ENCODE peak calls at places on chromosomes 6 and 20, in eight cellular contexts. One of them, this sample, is unnamed.

GRCh38 chr20:18689557-18689956 is 101.7 kb downstream of the DTD1 start:
- DNase-seq in lower lobe of right lung: no peak
- DNase-seq in dorsolateral prefrontal cortex: no peak
- DNase-seq in sigmoid colon: no peak
- DNase-seq in uterus: no peak
- DNase-seq in left ventricle myocardium inferior: no peak
- DNase-seq in HFF-Myc: no peak
- DNase-seq in SK-N-SH: no peak
- DNase-seq in this sample: no peak

GRCh38 chr6:167882244-167882643 is 55.5 kb downstream of the AFDN start:
- DNase-seq in lower lobe of right lung: no peak
- DNase-seq in dorsolateral prefrontal cortex: no peak
- DNase-seq in sigmoid colon: no peak
- DNase-seq in uterus: no peak
- DNase-seq in left ventricle myocardium inferior: no peak
- DNase-seq in HFF-Myc: no peak
- DNase-seq in SK-N-SH: no peak
- DNase-seq in this sample: no peak

GRCh38 chr20:764255-764654 is 4.0 kb downstream of the SLC52A3 start:
- DNase-seq in lower lobe of right lung: no peak
- DNase-seq in dorsolateral prefrontal cortex: no peak
- DNase-seq in sigmoid colon: no peak
- DNase-seq in uterus: no peak
- DNase-seq in left ventricle myocardium inferior: no peak
- DNase-seq in HFF-Myc: no peak
- DNase-seq in SK-N-SH: no peak
- DNase-seq in this sample: no peak

GRCh38 chr6:20400476-20401402 is 940 bp upstream of the E2F3 start:
- DNase-seq in lower lobe of right lung: peak
- DNase-seq in dorsolateral prefrontal cortex: peak
- DNase-seq in sigmoid colon: peak
- DNase-seq in uterus: peak
- DNase-seq in left ventricle myocardium inferior: peak
- DNase-seq in HFF-Myc: no peak
- DNase-seq in SK-N-SH: peak
- DNase-seq in this sample: no peak

GRCh38 chr20:22921595-22922421 is 113.3 kb upstream of the SSTR4 start:
- DNase-seq in lower lobe of right lung: no peak
- DNase-seq in dorsolateral prefrontal cortex: no peak
- DNase-seq in sigmoid colon: no peak
- DNase-seq in uterus: no peak
- DNase-seq in left ventricle myocardium inferior: no peak
- DNase-seq in HFF-Myc: peak
- DNase-seq in SK-N-SH: no peak
- DNase-seq in this sample: peak

GRCh38 chr20:5221078-5221430 is 94.2 kb downstream of the CDS2 start:
- DNase-seq in lower lobe of right lung: no peak
- DNase-seq in dorsolateral prefrontal cortex: no peak
- DNase-seq in sigmoid colon: no peak
- DNase-seq in uterus: no peak
- DNase-seq in left ventricle myocardium inferior: no peak
- DNase-seq in HFF-Myc: no peak
- DNase-seq in SK-N-SH: no peak
- DNase-seq in this sample: no peak

GRCh38 chr6:149060985-149061760 is 256.3 kb upstream of the TAB2 start:
- DNase-seq in lower lobe of right lung: no peak
- DNase-seq in dorsolateral prefrontal cortex: no peak
- DNase-seq in sigmoid colon: no peak
- DNase-seq in uterus: no peak
- DNase-seq in left ventricle myocardium inferior: no peak
- DNase-seq in HFF-Myc: peak
- DNase-seq in SK-N-SH: peak
- DNase-seq in this sample: no peak

GRCh38 chr6:2713473-2714358 is 37.0 kb downstream of the MYLK4 start:
- DNase-seq in lower lobe of right lung: no peak
- DNase-seq in dorsolateral prefrontal cortex: no peak
- DNase-seq in sigmoid colon: no peak
- DNase-seq in uterus: no peak
- DNase-seq in left ventricle myocardium inferior: no peak
- DNase-seq in HFF-Myc: peak
- DNase-seq in SK-N-SH: no peak
- DNase-seq in this sample: peak

GRCh38 chr6:14390805-14391204 is 273.2 kb downstream of the CD83 start:
- DNase-seq in lower lobe of right lung: no peak
- DNase-seq in dorsolateral prefrontal cortex: no peak
- DNase-seq in sigmoid colon: no peak
- DNase-seq in uterus: no peak
- DNase-seq in left ventricle myocardium inferior: no peak
- DNase-seq in HFF-Myc: no peak
- DNase-seq in SK-N-SH: no peak
- DNase-seq in this sample: no peak

GRCh38 chr6:111777357-111777756 is 95.9 kb downstream of the FYN start:
- DNase-seq in lower lobe of right lung: no peak
- DNase-seq in dorsolateral prefrontal cortex: no peak
- DNase-seq in sigmoid colon: no peak
- DNase-seq in uterus: no peak
- DNase-seq in left ventricle myocardium inferior: no peak
- DNase-seq in HFF-Myc: no peak
- DNase-seq in SK-N-SH: no peak
- DNase-seq in this sample: no peak

GRCh38 chr6:39287601-39288000 is 26.6 kb downstream of the KCNK17 start:
- DNase-seq in lower lobe of right lung: no peak
- DNase-seq in dorsolateral prefrontal cortex: no peak
- DNase-seq in sigmoid colon: no peak
- DNase-seq in uterus: no peak
- DNase-seq in left ventricle myocardium inferior: no peak
- DNase-seq in HFF-Myc: no peak
- DNase-seq in SK-N-SH: no peak
- DNase-seq in this sample: no peak

GRCh38 chr6:139650941-139651340 is 276.5 kb upstream of the CITED2 start:
- DNase-seq in lower lobe of right lung: no peak
- DNase-seq in dorsolateral prefrontal cortex: no peak
- DNase-seq in sigmoid colon: no peak
- DNase-seq in uterus: no peak
- DNase-seq in left ventricle myocardium inferior: no peak
- DNase-seq in HFF-Myc: no peak
- DNase-seq in SK-N-SH: peak
- DNase-seq in this sample: no peak

GRCh38 chr6:5995705-5996686 is 10.7 kb downstream of the NRN1 start:
- DNase-seq in lower lobe of right lung: peak
- DNase-seq in dorsolateral prefrontal cortex: peak
- DNase-seq in sigmoid colon: peak
- DNase-seq in uterus: peak
- DNase-seq in left ventricle myocardium inferior: peak
- DNase-seq in HFF-Myc: no peak
- DNase-seq in SK-N-SH: peak
- DNase-seq in this sample: no peak
- H3K4me3 ChIP-seq in lower lobe of right lung: peak
- H3K4me3 ChIP-seq in dorsolateral prefrontal cortex: peak
- H3K4me3 ChIP-seq in sigmoid colon: peak
- H3K4me3 ChIP-seq in uterus: peak
- H3K4me3 ChIP-seq in left ventricle myocardium inferior: peak
- H3K4me3 ChIP-seq in HFF-Myc: peak
- H3K4me3 ChIP-seq in SK-N-SH: peak
- H3K4me3 ChIP-seq in this sample: peak

GRCh38 chr20:16752901-16753300 is 4.7 kb downstream of the OTOR start:
- DNase-seq in lower lobe of right lung: no peak
- DNase-seq in dorsolateral prefrontal cortex: no peak
- DNase-seq in sigmoid colon: no peak
- DNase-seq in uterus: no peak
- DNase-seq in left ventricle myocardium inferior: no peak
- DNase-seq in HFF-Myc: no peak
- DNase-seq in SK-N-SH: no peak
- DNase-seq in this sample: no peak

GRCh38 chr20:16747291-16747811 is 807 bp upstream of the OTOR start:
- DNase-seq in lower lobe of right lung: no peak
- DNase-seq in dorsolateral prefrontal cortex: no peak
- DNase-seq in sigmoid colon: no peak
- DNase-seq in uterus: no peak
- DNase-seq in left ventricle myocardium inferior: no peak
- DNase-seq in HFF-Myc: no peak
- DNase-seq in SK-N-SH: no peak
- DNase-seq in this sample: no peak

GRCh38 chr20:16752082-16752481 is 3.9 kb downstream of the OTOR start:
- DNase-seq in lower lobe of right lung: no peak
- DNase-seq in dorsolateral prefrontal cortex: no peak
- DNase-seq in sigmoid colon: no peak
- DNase-seq in uterus: no peak
- DNase-seq in left ventricle myocardium inferior: no peak
- DNase-seq in HFF-Myc: no peak
- DNase-seq in SK-N-SH: no peak
- DNase-seq in this sample: no peak

GRCh38 chr20:16748058-16748457 is at the start of gene OTOR:
- DNase-seq in lower lobe of right lung: no peak
- DNase-seq in dorsolateral prefrontal cortex: no peak
- DNase-seq in sigmoid colon: no peak
- DNase-seq in uterus: no peak
- DNase-seq in left ventricle myocardium inferior: no peak
- DNase-seq in HFF-Myc: no peak
- DNase-seq in SK-N-SH: peak
- DNase-seq in this sample: no peak

GRCh38 chr20:16749573-16749972 is 1.4 kb downstream of the OTOR start:
- DNase-seq in lower lobe of right lung: no peak
- DNase-seq in dorsolateral prefrontal cortex: no peak
- DNase-seq in sigmoid colon: no peak
- DNase-seq in uterus: no peak
- DNase-seq in left ventricle myocardium inferior: no peak
- DNase-seq in HFF-Myc: no peak
- DNase-seq in SK-N-SH: no peak
- DNase-seq in this sample: no peak
- TF ChIP-seq CTCF in lower lobe of right lung: no peak
- TF ChIP-seq CTCF in dorsolateral prefrontal cortex: no peak
- TF ChIP-seq CTCF in sigmoid colon: no peak
- TF ChIP-seq CTCF in uterus: no peak
- TF ChIP-seq CTCF in left ventricle myocardium inferior: no peak
- TF ChIP-seq CTCF in HFF-Myc: peak
- TF ChIP-seq CTCF in SK-N-SH: no peak
- TF ChIP-seq CTCF in this sample: peak

DNA sequence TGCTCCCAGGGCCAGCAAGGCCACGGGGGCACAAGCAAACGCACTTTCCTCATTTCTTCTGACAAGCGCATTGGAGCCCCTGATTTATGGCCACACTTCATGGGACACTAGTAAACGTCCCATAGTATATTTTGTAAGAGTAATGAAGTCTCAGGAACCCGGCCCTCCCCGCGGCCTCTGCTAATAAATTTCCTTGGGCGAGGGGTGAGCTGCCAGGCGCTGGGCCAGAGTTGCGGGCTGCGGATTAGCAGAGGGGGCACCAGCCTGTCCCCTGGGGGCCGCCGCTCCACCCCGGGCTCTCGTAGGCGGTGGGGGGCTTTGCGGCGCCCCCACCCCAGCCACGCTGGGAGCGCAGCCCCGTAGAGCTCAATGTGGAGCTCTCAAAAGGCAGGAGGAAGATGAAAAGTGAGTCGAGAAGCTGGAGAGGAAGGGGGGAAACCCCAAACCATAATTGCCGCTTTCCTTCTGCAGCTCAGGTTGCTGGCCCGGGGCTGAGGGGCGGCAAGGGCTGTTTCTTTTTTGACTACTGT is 173.6 kb downstream of the CDC5L start:
- DNase-seq in lower lobe of right lung: no peak
- DNase-seq in dorsolateral prefrontal cortex: no peak
- DNase-seq in sigmoid colon: no peak
- DNase-seq in uterus: no peak
- DNase-seq in left ventricle myocardium inferior: no peak
- DNase-seq in HFF-Myc: no peak
- DNase-seq in SK-N-SH: peak
- DNase-seq in this sample: no peak
- H3K4me3 ChIP-seq in lower lobe of right lung: peak
- H3K4me3 ChIP-seq in dorsolateral prefrontal cortex: peak
- H3K4me3 ChIP-seq in sigmoid colon: peak
- H3K4me3 ChIP-seq in uterus: no peak
- H3K4me3 ChIP-seq in left ventricle myocardium inferior: no peak
- H3K4me3 ChIP-seq in HFF-Myc: no peak
- H3K4me3 ChIP-seq in SK-N-SH: no peak
- H3K4me3 ChIP-seq in this sample: no peak

GRCh38 chr6:141354191-141354950 is 778.4 kb upstream of the GJE1 start:
- DNase-seq in lower lobe of right lung: no peak
- DNase-seq in dorsolateral prefrontal cortex: no peak
- DNase-seq in sigmoid colon: no peak
- DNase-seq in uterus: no peak
- DNase-seq in left ventricle myocardium inferior: no peak
- DNase-seq in HFF-Myc: no peak
- DNase-seq in SK-N-SH: no peak
- DNase-seq in this sample: no peak
- TF ChIP-seq CTCF in lower lobe of right lung: no peak
- TF ChIP-seq CTCF in dorsolateral prefrontal cortex: no peak
- TF ChIP-seq CTCF in sigmoid colon: no peak
- TF ChIP-seq CTCF in uterus: no peak
- TF ChIP-seq CTCF in left ventricle myocardium inferior: no peak
- TF ChIP-seq CTCF in HFF-Myc: no peak
- TF ChIP-seq CTCF in SK-N-SH: no peak
- TF ChIP-seq CTCF in this sample: peak

GRCh38 chr6:5175635-5176034 is 85.1 kb downstream of the LYRM4 start:
- DNase-seq in lower lobe of right lung: no peak
- DNase-seq in dorsolateral prefrontal cortex: no peak
- DNase-seq in sigmoid colon: no peak
- DNase-seq in uterus: no peak
- DNase-seq in left ventricle myocardium inferior: no peak
- DNase-seq in HFF-Myc: no peak
- DNase-seq in SK-N-SH: no peak
- DNase-seq in this sample: no peak
- H3K4me3 ChIP-seq in lower lobe of right lung: no peak
- H3K4me3 ChIP-seq in dorsolateral prefrontal cortex: no peak
- H3K4me3 ChIP-seq in sigmoid colon: no peak
- H3K4me3 ChIP-seq in uterus: no peak
- H3K4me3 ChIP-seq in left ventricle myocardium inferior: no peak
- H3K4me3 ChIP-seq in HFF-Myc: no peak
- H3K4me3 ChIP-seq in SK-N-SH: no peak
- H3K4me3 ChIP-seq in this sample: no peak

GRCh38 chr20:63957690-63958441 is 1.6 kb upstream of the UCKL1 start:
- DNase-seq in lower lobe of right lung: no peak
- DNase-seq in dorsolateral prefrontal cortex: no peak
- DNase-seq in sigmoid colon: no peak
- DNase-seq in uterus: no peak
- DNase-seq in left ventricle myocardium inferior: no peak
- DNase-seq in HFF-Myc: no peak
- DNase-seq in SK-N-SH: no peak
- DNase-seq in this sample: no peak

GRCh38 chr20:63956664-63957003 is 418 bp upstream of the UCKL1 start:
- DNase-seq in lower lobe of right lung: no peak
- DNase-seq in dorsolateral prefrontal cortex: no peak
- DNase-seq in sigmoid colon: no peak
- DNase-seq in uterus: no peak
- DNase-seq in left ventricle myocardium inferior: no peak
- DNase-seq in HFF-Myc: no peak
- DNase-seq in SK-N-SH: no peak
- DNase-seq in this sample: no peak

GRCh38 chr20:63955281-63955845 is 853 bp downstream of the UCKL1 start:
- DNase-seq in lower lobe of right lung: peak
- DNase-seq in dorsolateral prefrontal cortex: no peak
- DNase-seq in sigmoid colon: no peak
- DNase-seq in uterus: no peak
- DNase-seq in left ventricle myocardium inferior: peak
- DNase-seq in HFF-Myc: no peak
- DNase-seq in SK-N-SH: peak
- DNase-seq in this sample: no peak

GRCh38 chr20:63957004-63957689 is 931 bp upstream of the UCKL1 start:
- DNase-seq in lower lobe of right lung: no peak
- DNase-seq in dorsolateral prefrontal cortex: no peak
- DNase-seq in sigmoid colon: peak
- DNase-seq in uterus: peak
- DNase-seq in left ventricle myocardium inferior: peak
- DNase-seq in HFF-Myc: peak
- DNase-seq in SK-N-SH: peak
- DNase-seq in this sample: no peak

GRCh38 chr20:63955846-63956663 is at the start of gene UCKL1:
- DNase-seq in lower lobe of right lung: peak
- DNase-seq in dorsolateral prefrontal cortex: peak
- DNase-seq in sigmoid colon: peak
- DNase-seq in uterus: peak
- DNase-seq in left ventricle myocardium inferior: peak
- DNase-seq in HFF-Myc: peak
- DNase-seq in SK-N-SH: peak
- DNase-seq in this sample: peak
- TF ChIP-seq CTCF in lower lobe of right lung: no peak
- TF ChIP-seq CTCF in dorsolateral prefrontal cortex: peak
- TF ChIP-seq CTCF in sigmoid colon: no peak
- TF ChIP-seq CTCF in uterus: peak
- TF ChIP-seq CTCF in left ventricle myocardium inferior: peak
- TF ChIP-seq CTCF in HFF-Myc: no peak
- TF ChIP-seq CTCF in SK-N-SH: no peak
- TF ChIP-seq CTCF in this sample: no peak